ENCODE peak calls at places on chromosomes 7 and 10, in four cellular contexts. Z, G, Y and N are unnamed samples.

GRCh38 chr7:29500719-29501118 is 62.9 kb upstream of the PRR15 start:
- DNase-seq in Z (no peak), Y (no peak), G (no peak), N (no peak)

GRCh38 chr7:113799896-113800295 is 118.9 kb downstream of the PPP1R3A start:
- DNase-seq in Z (no peak), G (no peak), Y (no peak), N (peak)

GRCh38 chr7:15315678-15316077 is 246.1 kb downstream of the AGMO start:
- DNase-seq in Z (no peak), Y (no peak), G (no peak), N (no peak)

GRCh38 chr7:16202298-16202697 is 219.0 kb downstream of the CRPPA start:
- DNase-seq in G (no peak), Y (no peak), Z (no peak), N (peak)

GRCh38 chr7:15686957-15687644 is 618 bp upstream of the MEOX2 start:
- DNase-seq in Z (no peak), Y (no peak), G (no peak), N (peak)

GRCh38 chr10:88994034-88994433 is 3.4 kb downstream of the FAS start:
- DNase-seq in Y (peak), G (no peak), Z (peak), N (no peak)

GRCh38 chr7:130210181-130210935 is 2.7 kb downstream of the SSMEM1 start:
- DNase-seq in G (peak), Y (peak), Z (peak), N (no peak)

GRCh38 chr7:66307591-66308215 is 102.6 kb downstream of the TPST1 start:
- DNase-seq in Y (peak), Z (peak), G (peak), N (peak)

GRCh38 chr10:62005687-62006086 is 104.2 kb downstream of the ARID5B start:
- DNase-seq in G (no peak), Y (no peak), Z (no peak), N (peak)

GRCh38 chr7:155104913-155105312 is 34.8 kb downstream of the HTR5A start:
- DNase-seq in G (no peak), Y (no peak), Z (peak), N (no peak)

GRCh38 chr10:43196981-43197833 is 59.0 kb downstream of the CSGALNACT2 start:
- DNase-seq in Z (no peak), G (no peak), Y (no peak), N (no peak)

GRCh38 chr10:73907841-73908517 is 3.0 kb upstream of the PLAU start:
- DNase-seq in G (no peak), Y (peak), Z (peak), N (no peak)

GRCh38 chr10:93899109-93899508 is 5.3 kb downstream of the SLC35G1 start:
- DNase-seq in Y (no peak), Z (no peak), G (no peak), N (no peak)

GRCh38 chr7:16982640-16983103 is 100.9 kb upstream of the AGR3 start:
- DNase-seq in G (peak), Y (peak), Z (peak), N (peak)

GRCh38 chr10:34187201-34187600 is 627.9 kb downstream of the PARD3 start:
- DNase-seq in Z (no peak), G (no peak), Y (peak), N (no peak)

GRCh38 chr7:39754326-39755120 is 131.2 kb downstream of the RALA start:
- DNase-seq in Y (peak), G (no peak), Z (peak), N (no peak)

GRCh38 chr7:149772236-149772820 is 1.1 kb downstream of the ZNF467 start:
- DNase-seq in Y (no peak), G (peak), Z (no peak), N (peak)

GRCh38 chr7:142669074-142669654 is 80.1 kb upstream of the PRSS1 start:
- DNase-seq in Y (peak), Z (peak), G (no peak), N (no peak)

GRCh38 chr7:51649-52048 is 140.7 kb upstream of the FAM20C start:
- DNase-seq in G (no peak), Y (no peak), Z (no peak), N (no peak)

GRCh38 chr7:46391215-46391614 is 470.1 kb upstream of the IGFBP3 start:
- DNase-seq in Y (no peak), G (no peak), Z (no peak), N (no peak)

GRCh38 chr10:113232928-113233511 is 283.0 kb downstream of the TCF7L2 start:
- DNase-seq in Y (peak), G (no peak), Z (no peak), N (peak)

GRCh38 chr7:41720886-41721285 is 18.0 kb upstream of the INHBA start:
- DNase-seq in G (no peak), Z (no peak), Y (no peak), N (no peak)